ENCODE peak calls at places on chromosome 20, in six cellular contexts. B, P, M, H, Y and G are unnamed samples.
A peak's percentile ranks its signal among the peaks of the same experiment; 100 is the strongest.

GRCh38 chr20:32985596-32985995 is 18.6 kb downstream of the SUN5 start:
- DNase-seq in P (no peak), M (peak; percentile 52), B (no peak), H (no peak), Y (no peak), G (no peak)

GRCh38 chr20:9241232-9241692 is 172.4 kb downstream of the PLCB4 start:
- DNase-seq in P (no peak), Y (peak; percentile 47), M (no peak), B (no peak), H (no peak), G (no peak)

GRCh38 chr20:1206749-1207148 is 3.5 kb downstream of the C20orf202 start:
- DNase-seq in B (no peak), M (no peak), Y (no peak), H (no peak), P (no peak), G (no peak)

GRCh38 chr20:16556299-16556698 is 16.9 kb downstream of the KIF16B start:
- DNase-seq in Y (no peak), M (no peak), H (no peak), B (no peak), P (no peak), G (no peak)

GRCh38 chr20:43736588-43737091 is 9.8 kb upstream of the GTSF1L start:
- DNase-seq in Y (no peak), P (no peak), B (peak; percentile 62), H (no peak), M (no peak), G (no peak)

GRCh38 chr20:44309763-44310663 is 989 bp downstream of the FITM2 start:
- DNase-seq in B (peak; percentile 12), M (no peak), H (peak; percentile 26), P (no peak), Y (no peak), G (no peak)

GRCh38 chr20:48822879-48823385 is 4.9 kb downstream of the PREX1 start:
- DNase-seq in B (no peak), Y (no peak), P (no peak), M (peak; percentile 79), H (no peak), G (no peak)

GRCh38 chr20:17460119-17460518 is 71.1 kb downstream of the BFSP1 start:
- DNase-seq in Y (no peak), H (no peak), P (no peak), M (no peak), B (no peak), G (no peak)

GRCh38 chr20:32893878-32894483 is 35.3 kb downstream of the EFCAB8 start:
- DNase-seq in P (no peak), M (no peak), H (no peak), B (peak; percentile 90), Y (no peak), G (no peak)

GRCh38 chr20:9966966-9967365 is 67.8 kb upstream of the ANKEF1 start:
- DNase-seq in M (no peak), B (peak; percentile 50), P (no peak), Y (no peak), H (no peak), G (no peak)

GRCh38 chr20:57440678-57441509 is 49.7 kb downstream of the RBM38 start:
- DNase-seq in P (peak; percentile 81), Y (no peak), B (peak; percentile 42), H (peak; percentile 86), M (peak; percentile 86), G (peak; percentile 90)

GRCh38 chr20:33568378-33569289 is 78.7 kb downstream of the CBFA2T2 start:
- DNase-seq in P (no peak), Y (no peak), M (no peak), H (no peak), B (peak; percentile 97), G (no peak)

GRCh38 chr20:59421089-59421488 is 120.7 kb downstream of the EDN3 start:
- DNase-seq in B (no peak), Y (no peak), P (no peak), M (no peak), H (no peak), G (no peak)

GRCh38 chr20:54004397-54004940 is 65.9 kb downstream of the BCAS1 start:
- DNase-seq in Y (no peak), H (no peak), P (no peak), M (no peak), B (no peak), G (no peak)

GRCh38 chr20:3753098-3753497 is 14.5 kb downstream of the ADISSP start:
- DNase-seq in B (peak; percentile 91), P (peak; percentile 70), M (no peak), H (peak; percentile 67), Y (peak; percentile 38), G (no peak)

GRCh38 chr20:9038791-9039190 is 30.1 kb upstream of the PLCB4 start:
- DNase-seq in Y (no peak), H (no peak), M (no peak), P (no peak), B (no peak), G (no peak)

GRCh38 chr20:60003776-60004175 is 45.6 kb downstream of the CDH26 start:
- DNase-seq in Y (no peak), H (no peak), M (no peak), P (no peak), B (no peak), G (no peak)

GRCh38 chr20:58634818-58635665 is 16.0 kb upstream of the STX16 start:
- DNase-seq in P (no peak), Y (no peak), B (no peak), M (no peak), H (no peak), G (no peak)

GRCh38 chr20:44745560-44746366 is at the start of gene KCNK15:
- DNase-seq in Y (no peak), B (peak; percentile 73), M (no peak), H (peak; percentile 32), P (peak; percentile 62), G (peak; percentile 28)

GRCh38 chr20:61161649-61162210 is 90.3 kb upstream of the CDH4 start:
- DNase-seq in B (no peak), H (no peak), M (no peak), P (no peak), Y (no peak), G (no peak)

GRCh38 chr20:21570285-21570992 is 56.6 kb upstream of the NKX2-2 start:
- DNase-seq in H (no peak), P (no peak), B (peak; percentile 80), M (no peak), Y (no peak), G (no peak)

GRCh38 chr20:1390552-1391403 is 2.1 kb downstream of the FKBP1A start:
- DNase-seq in B (no peak), P (no peak), Y (no peak), M (no peak), H (no peak), G (no peak)

GRCh38 chr20:41960166-41960565 is 342.0 kb upstream of the CHD6 start:
- DNase-seq in B (no peak), P (no peak), H (no peak), M (no peak), Y (no peak), G (no peak)

GRCh38 chr20:2879148-2879547 is 5.9 kb downstream of the PTPRA start:
- DNase-seq in H (no peak), B (no peak), M (no peak), P (no peak), Y (no peak), G (no peak)

GRCh38 chr20:40668449-40669228 is 20.4 kb downstream of the MAFB start:
- DNase-seq in P (no peak), Y (no peak), B (no peak), M (no peak), H (no peak), G (no peak)

GRCh38 chr20:37804584-37805566 is 98.1 kb upstream of the VSTM2L start:
- DNase-seq in B (no peak), Y (no peak), P (no peak), H (no peak), M (peak; percentile 84), G (no peak)

GRCh38 chr20:49725694-49726093 is 12.0 kb upstream of the B4GALT5 start:
- DNase-seq in H (no peak), M (no peak), Y (no peak), B (peak; percentile 35), P (no peak), G (no peak)

GRCh38 chr20:10427060-10427692 is 6.8 kb downstream of the MKKS start:
- DNase-seq in B (peak; percentile 74), P (peak; percentile 60), H (peak; percentile 45), Y (no peak), M (peak; percentile 78), G (no peak)

GRCh38 chr20:21396045-21396893 is 1.1 kb downstream of the NKX2-4 start:
- DNase-seq in Y (no peak), H (no peak), M (no peak), P (no peak), B (peak; percentile 66), G (no peak)

GRCh38 chr20:23419995-23420901 is 1.0 kb downstream of the NAPB start:
- DNase-seq in M (peak; percentile 91), Y (no peak), H (peak; percentile 65), P (peak; percentile 89), B (peak; percentile 20), G (no peak)

GRCh38 chr20:36447101-36447500 is 94.2 kb upstream of the MYL9 start:
- DNase-seq in M (no peak), B (no peak), Y (no peak), P (no peak), H (no peak), G (no peak)
- TF ChIP-seq POLR2AphosphoS5 in M (no peak), B (no peak), Y (no peak), P (no peak), H (no peak), G (no peak)

DNA sequence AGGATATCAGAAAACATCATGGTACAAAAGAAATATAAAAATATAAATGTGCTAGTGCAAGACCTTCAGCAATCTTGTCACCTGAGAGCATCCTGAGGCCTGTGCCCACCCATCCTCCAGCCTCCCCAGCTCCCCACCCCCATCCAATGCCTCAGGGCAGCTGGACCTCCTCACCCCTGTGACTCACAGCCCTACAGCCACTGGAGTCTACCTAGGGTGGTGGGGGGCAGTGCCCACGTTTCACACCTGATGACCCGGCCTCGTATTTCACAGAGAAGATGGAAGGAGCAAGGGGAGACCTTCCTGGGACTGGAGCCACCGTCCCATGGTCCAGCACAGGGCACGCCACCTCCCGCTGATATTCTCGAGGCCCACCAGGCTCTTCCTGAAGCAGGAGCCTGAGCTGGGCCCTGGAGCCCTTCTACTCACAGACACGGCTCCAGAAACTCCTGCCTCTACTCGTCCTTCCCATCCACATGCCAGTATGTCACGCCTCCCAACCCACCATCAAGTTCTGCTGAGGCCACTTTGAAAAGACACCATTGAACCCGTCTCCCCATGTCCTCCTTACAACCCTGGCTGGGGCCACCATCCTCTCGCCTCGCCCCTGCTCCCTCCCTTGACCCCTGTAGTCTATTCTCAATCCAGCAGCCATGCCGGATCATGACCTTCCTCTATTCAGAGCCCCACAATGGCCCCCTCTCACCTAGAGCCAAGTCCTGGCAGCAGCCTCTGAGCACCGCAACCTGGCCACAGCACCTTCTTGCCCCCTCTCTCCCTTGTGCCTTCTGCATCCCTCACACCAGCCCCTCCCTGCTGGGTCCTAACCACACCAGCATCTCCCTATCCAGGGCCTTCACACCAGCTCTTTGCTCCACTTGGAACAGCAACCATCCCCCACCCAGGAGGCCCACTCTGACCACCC is 13.3 kb downstream of the APMAP start:
- DNase-seq in P (no peak), Y (no peak), H (no peak), M (peak; percentile 54), B (no peak), G (no peak)
- H3K4me3 ChIP-seq in P (no peak overlapping the region), Y (no peak overlapping the region), H (no peak overlapping the region), M (no peak overlapping the region), B (no peak overlapping the region), G (no peak overlapping the region)

GRCh38 chr20:63218701-63219446 is 2.9 kb upstream of the YTHDF1 start:
- DNase-seq in P (no peak), H (no peak), M (no peak), Y (no peak), B (no peak), G (no peak)
- TF ChIP-seq CTCF in P (no peak), H (no peak), M (no peak), Y (no peak), B (no peak), G (no peak)

GRCh38 chr20:45933231-45934045 is 1.0 kb upstream of the PCIF1 start:
- DNase-seq in P (peak; percentile 64), H (peak; percentile 85), B (peak; percentile 97), M (peak; percentile 91), Y (peak; percentile 66), G (peak; percentile 64)
- TF ChIP-seq POLR2AphosphoS5 in P (peak; percentile 10), H (no peak), B (peak; percentile 22), M (peak; percentile 59), Y (peak; percentile 63), G (no peak)